ENCODE peak calls at places on chromosomes 5 and 9, in five cellular contexts. Y is GM12891; D is KG1; U is activated gamma-delta T cell treated with anti-CD3 and anti-CD28 coated beads, Interleukin-2, amount 50 U/mL, for 16 hours; T is CD8-positive, alpha-beta memory T cell. W is an unnamed sample.

GRCh38 chr5:124420952-124421351 is 325.5 kb downstream of the ZNF608 start:
- DNase-seq in Y (no peak), D (no peak), U (no peak), T (no peak), W (no peak)

GRCh38 chr5:76582252-76583162 is 40.7 kb downstream of the F2RL2 start:
- DNase-seq in Y (no peak), D (no peak), U (no peak), T (no peak), W (no peak)

GRCh38 chr5:11468334-11469039 is 435.8 kb downstream of the CTNND2 start:
- DNase-seq in Y (no peak), D (no peak), U (no peak), T (no peak), W (no peak)

GRCh38 chr9:18857769-18858168 is 175.2 kb downstream of the SAXO1 start:
- DNase-seq in Y (no peak), D (no peak), U (no peak), T (no peak), W (no peak)

GRCh38 chr9:89489548-89490527 is 8.1 kb downstream of the SEMA4D start:
- DNase-seq in Y (no peak), D (no peak), U (no peak), T (no peak), W (no peak)

GRCh38 chr5:146068136-146068717 is 37.1 kb downstream of the PLAC8L1 start:
- DNase-seq in Y (no peak), D (no peak), U (no peak), T (no peak), W (no peak)

GRCh38 chr5:73745806-73746205 is 119.8 kb downstream of the ARHGEF28 start:
- DNase-seq in Y (no peak), D (no peak), U (no peak), T (no peak), W (no peak)

GRCh38 chr5:97499605-97500004 is 316.6 kb upstream of the RIOK2 start:
- DNase-seq in Y (no peak), D (no peak), U (no peak), T (no peak), W (no peak)